ENCODE peak calls at places on chromosome 1, in six cellular contexts. T, P, O, A, R and V are unnamed samples.

GRCh38 chr1:51346086-51346942 is 16.0 kb upstream of the TTC39A start:
- DNase-seq in T (no peak), P (no peak), O (no peak), A (no peak), R (no peak), V (no peak)

GRCh38 chr1:3366181-3367051 is 88.0 kb upstream of the ARHGEF16 start:
- DNase-seq in T (no peak), P (no peak), O (no peak), A (no peak), R (no peak), V (no peak)

GRCh38 chr1:117794073-117794472 is 135.3 kb downstream of the GDAP2 start:
- DNase-seq in T (no peak), P (no peak), O (no peak), A (no peak), R (peak; percentile 53), V (peak; percentile 19)

GRCh38 chr1:6985528-6986276 is 200.4 kb downstream of the CAMTA1 start:
- DNase-seq in T (no peak), P (no peak), O (no peak), A (no peak), R (no peak), V (no peak)

GRCh38 chr1:110554871-110555801 is 36.2 kb upstream of the KCNA10 start:
- DNase-seq in T (no peak), P (no peak), O (peak; percentile 17), A (peak; percentile 29), R (peak; percentile 13), V (peak; percentile 49)

GRCh38 chr1:41891403-41891896 is 27.3 kb downstream of the HIVEP3 start:
- DNase-seq in T (peak; percentile 58), P (peak; percentile 46), O (no peak), A (peak; percentile 43), R (peak; percentile 15), V (no peak)

GRCh38 chr1:17016317-17016661 is 4.6 kb upstream of the ATP13A2 start:
- DNase-seq in T (no peak), P (no peak), O (no peak), A (no peak), R (peak; percentile 55), V (peak; percentile 37)

GRCh38 chr1:67459068-67459467 is 28.9 kb upstream of the SERBP1 start:
- DNase-seq in T (no peak), P (no peak), O (no peak), A (no peak), R (peak; percentile 13), V (peak; percentile 31)

GRCh38 chr1:154221815-154222081 is 993 bp downstream of the UBAP2L start:
- DNase-seq in T (no peak), P (peak; percentile 37), O (no peak), A (no peak), R (peak; percentile 59), V (no peak)

GRCh38 chr1:68938051-68938450 is 441.2 kb upstream of the DEPDC1 start:
- DNase-seq in T (no peak), P (no peak), O (no peak), A (no peak), R (no peak), V (no peak)

GRCh38 chr1:15027515-15027948 is 126.0 kb upstream of the TMEM51 start:
- DNase-seq in T (no peak), P (peak; percentile 49), O (no peak), A (no peak), R (peak; percentile 68), V (peak; percentile 60)

GRCh38 chr1:151998611-151999362 is 5.1 kb upstream of the S100A10 start:
- DNase-seq in T (no peak), P (no peak), O (no peak), A (no peak), R (peak; percentile 21), V (no peak)